ENCODE peak calls at places on chromosomes 4 and X, in seven cellular contexts. B is CD4-positive, CD25-positive, alpha-beta regulatory T cell; I is caudate nucleus; V is body of pancreas; X is cardiac muscle cell; H is effector memory CD4-positive, alpha-beta T cell; A is transverse colon. Y is an unnamed sample.
A peak's percentile ranks its signal among the peaks of the same experiment; 100 is the strongest.

GRCh38 chr4:1113311-1114009 is at the start of gene RNF212:
- DNase-seq in I (peak; percentile 15), B (peak; percentile 33), V (no peak), H (peak; percentile 9), X (peak; percentile 7), A (peak; percentile 36), Y (no peak)

GRCh38 chr4:2142630-2143427 is 83.7 kb downstream of the NAT8L start:
- DNase-seq in H (no peak), A (no peak), V (no peak), B (no peak), I (no peak), X (no peak), Y (no peak)

GRCh38 chr4:4260185-4260751 is 12.2 kb upstream of the TMEM128 start:
- DNase-seq in B (no peak), X (no peak), A (no peak), V (peak; percentile 9), H (no peak), I (no peak), Y (no peak)

GRCh38 chrX:49039598-49040375 is 3.4 kb downstream of the TFE3 start:
- DNase-seq in B (peak; percentile 30), A (peak; percentile 66), V (peak; percentile 77), H (peak; percentile 18), I (peak; percentile 7), X (peak; percentile 91), Y (peak; percentile 64)

GRCh38 chr4:61517144-61517543 is 317.0 kb downstream of the ADGRL3 start:
- DNase-seq in I (no peak), H (no peak), B (no peak), X (peak; percentile 68), A (peak; percentile 33), V (no peak), Y (no peak)

GRCh38 chrX:119728487-119728886 is 29.9 kb upstream of the SOWAHD start:
- DNase-seq in B (no peak), X (no peak), V (no peak), I (no peak), A (no peak), H (no peak), Y (no peak)

GRCh38 chrX:132206259-132206658 is 13.0 kb downstream of the RAP2C start:
- DNase-seq in X (no peak), H (no peak), B (no peak), V (no peak), I (no peak), A (no peak), Y (no peak)

GRCh38 chr4:76407440-76408119 is 13.4 kb downstream of the CCDC158 start:
- DNase-seq in B (no peak), V (no peak), X (no peak), H (no peak), I (no peak), A (no peak), Y (no peak)

GRCh38 chrX:65679071-65679540 is 11.7 kb downstream of the MSN start:
- DNase-seq in A (no peak), H (no peak), I (no peak), V (no peak), X (no peak), B (no peak), Y (peak; percentile 37)

GRCh38 chr4:90641856-90642599 is 514.8 kb downstream of the CCSER1 start:
- DNase-seq in A (no peak), X (peak; percentile 15), V (no peak), B (no peak), H (no peak), I (no peak), Y (no peak)

GRCh38 chrX:120668357-120668756 is 38.5 kb upstream of the C1GALT1C1 start:
- DNase-seq in V (no peak), H (no peak), A (no peak), X (no peak), B (no peak), I (no peak), Y (no peak)

GRCh38 chrX:7690842-7691241 is 152.1 kb upstream of the VCX start:
- DNase-seq in B (no peak), X (peak; percentile 20), I (no peak), A (no peak), H (no peak), V (no peak), Y (no peak)

GRCh38 chrX:86348669-86349068 is 200.4 kb downstream of the DACH2 start:
- DNase-seq in I (no peak), H (no peak), V (no peak), X (no peak), A (no peak), B (no peak), Y (no peak)

GRCh38 chr4:151031831-151032605 is 16.9 kb upstream of the LRBA start:
- DNase-seq in A (no peak), H (no peak), X (no peak), I (no peak), B (no peak), V (no peak), Y (peak; percentile 44)

GRCh38 chr4:95571577-95571976 is 22.8 kb upstream of the UNC5C start:
- DNase-seq in A (no peak), I (no peak), B (no peak), X (no peak), H (no peak), V (no peak), Y (no peak)

GRCh38 chr4:25951390-25951952 is 37.5 kb downstream of the SMIM20 start:
- DNase-seq in X (no peak), V (no peak), H (no peak), I (no peak), A (no peak), B (no peak), Y (no peak)

GRCh38 chr4:128877934-128878333 is 68.4 kb downstream of the JADE1 start:
- DNase-seq in A (no peak), X (no peak), I (no peak), B (no peak), V (no peak), H (no peak), Y (no peak)

GRCh38 chrX:98338544-98338943 is 1454.8 kb downstream of the RPA4 start:
- DNase-seq in B (no peak), V (no peak), H (no peak), A (no peak), X (no peak), I (no peak), Y (no peak)

GRCh38 chr4:92334716-92335350 is 31.1 kb downstream of the GRID2 start:
- DNase-seq in B (no peak), H (no peak), I (no peak), V (peak; percentile 55), X (no peak), A (no peak), Y (no peak)

GRCh38 chr4:156686120-156686519 is 285.5 kb downstream of the PDGFC start:
- DNase-seq in H (no peak), X (no peak), B (no peak), V (no peak), A (no peak), I (no peak), Y (peak; percentile 46)

GRCh38 chr4:4325321-4325720 is 35.3 kb downstream of the ZBTB49 start:
- DNase-seq in I (no peak), B (no peak), A (no peak), X (no peak), H (no peak), V (no peak), Y (no peak)

GRCh38 chr4:16516796-16517413 is 290.6 kb upstream of the TAPT1 start:
- DNase-seq in H (no peak), V (peak; percentile 57), B (no peak), I (peak; percentile 74), X (peak; percentile 70), A (no peak), Y (no peak)

GRCh38 chrX:52923781-52924241 is 26.7 kb downstream of the FAM156B start:
- DNase-seq in I (no peak), B (no peak), H (no peak), V (peak; percentile 41), X (peak; percentile 38), A (peak; percentile 24), Y (no peak)

DNA sequence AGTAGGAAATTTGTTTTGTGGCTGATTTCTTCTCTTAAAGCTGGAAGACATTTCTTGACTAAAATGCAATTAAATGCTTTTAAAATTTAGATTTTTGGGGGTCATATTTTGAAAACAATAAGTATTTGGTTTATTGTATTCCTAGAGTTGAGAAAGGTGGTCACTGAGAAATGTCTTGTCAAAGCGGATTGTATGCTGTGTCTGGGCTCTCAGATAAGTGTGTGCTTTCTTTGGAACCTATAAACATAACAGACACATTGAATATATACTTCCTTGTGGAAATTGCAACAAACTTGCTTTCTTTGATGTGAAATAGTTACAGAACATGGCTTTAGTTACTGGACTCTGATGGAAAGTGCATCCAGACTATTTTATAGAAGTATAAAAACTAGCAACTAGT is 75.4 kb downstream of the AFF1 start:
- DNase-seq in B (no peak), H (no peak), X (no peak), V (no peak), I (no peak), A (no peak), Y (no peak)
- H3K27ac ChIP-seq in B (no peak overlapping the region), H (no peak overlapping the region), X (no peak overlapping the region), V (peak overlapping the region; percentile 52), I (no peak overlapping the region), A (peak overlapping the region; percentile 98), Y (no peak overlapping the region)

GRCh38 chr4:7973545-7973981 is 33.9 kb upstream of the AFAP1 start:
- DNase-seq in X (no peak), H (no peak), V (no peak), B (no peak), I (no peak), A (no peak), Y (peak; percentile 70)
- H3K27ac ChIP-seq in X (no peak overlapping the region), H (no peak overlapping the region), V (no peak overlapping the region), B (no peak overlapping the region), I (no peak overlapping the region), A (peak overlapping the region; percentile 88), Y (peak overlapping the region; percentile 82)

DNA sequence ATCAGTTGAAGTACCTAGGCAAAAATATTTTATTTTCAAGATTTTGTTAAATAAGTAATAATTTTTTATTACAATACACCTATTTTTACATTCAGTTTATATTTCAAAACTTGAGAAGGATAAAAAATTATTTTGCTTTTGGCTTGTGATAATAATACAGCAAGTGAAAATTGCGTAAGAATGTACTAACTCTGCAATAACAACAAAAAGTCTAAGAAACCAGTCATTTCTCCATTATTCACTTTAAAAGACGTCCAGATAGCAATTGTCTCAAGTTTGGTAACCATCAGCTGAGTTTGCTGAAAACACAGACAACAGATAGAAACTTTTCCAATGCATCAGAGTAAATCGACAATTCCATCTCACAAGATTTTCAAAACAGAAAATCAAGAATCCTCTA is 12.1 kb downstream of the CXCL8 start:
- DNase-seq in I (no peak), A (no peak), B (no peak), X (no peak), V (no peak), H (no peak), Y (no peak)
- H3K27ac ChIP-seq in I (no peak overlapping the region), A (no peak overlapping the region), B (no peak overlapping the region), X (no peak overlapping the region), V (no peak overlapping the region), H (no peak overlapping the region), Y (no peak overlapping the region)

GRCh38 chrX:153830632-153831434 is 489 bp upstream of the PDZD4 start:
- DNase-seq in V (no peak), A (no peak), H (no peak), B (no peak), I (no peak), X (peak; percentile 11), Y (no peak)

GRCh38 chrX:153831435-153832150 is 1.2 kb upstream of the PDZD4 start:
- DNase-seq in A (no peak), I (no peak), V (no peak), H (no peak), X (no peak), B (no peak), Y (no peak)

GRCh38 chrX:153828723-153829548 is 1.4 kb downstream of the PDZD4 start:
- DNase-seq in X (peak; percentile 54), A (no peak), V (no peak), H (no peak), I (no peak), B (no peak), Y (no peak)

GRCh38 chrX:153829549-153829798 is 870 bp downstream of the PDZD4 start:
- DNase-seq in I (no peak), B (no peak), A (no peak), H (no peak), V (no peak), X (no peak), Y (no peak)

GRCh38 chrX:153829799-153830631 is at the start of gene PDZD4:
- DNase-seq in V (no peak), B (no peak), I (peak; percentile 41), X (peak; percentile 22), H (no peak), A (no peak), Y (no peak)
- H3K27ac ChIP-seq in V (no peak within 1 kb of the TSS), B (no peak within 1 kb of the TSS), I (peak within 1 kb of the TSS; percentile 30), X (no peak within 1 kb of the TSS), H (peak within 1 kb of the TSS; percentile 32), A (peak within 1 kb of the TSS; percentile 72), Y (no peak within 1 kb of the TSS)